ENCODE peak calls at places on chromosome 5, in ten cellular contexts. Q is posterior vena cava, U is prostate gland, R is GM12891, P is WERI-Rb-1, N is SHP77, S is body of pancreas, G is tibial nerve, C is LHCN-M2, K is right lobe of liver. Y is an unnamed sample.

GRCh38 chr5:143717400-143717799 is 94.6 kb upstream of the HMHB1 start:
- DNase-seq in C (peak; percentile 49), U (no peak), R (no peak), S (no peak), N (no peak), P (no peak), G (no peak), K (no peak), Q (no peak), Y (no peak)

GRCh38 chr5:64180661-64181343 is 15.2 kb downstream of the RNF180 start:
- DNase-seq in P (no peak), U (no peak), C (peak; percentile 41), G (no peak), S (no peak), N (no peak), R (no peak), Q (no peak), K (no peak), Y (peak; percentile 21)

GRCh38 chr5:176534640-176535039 is 2.6 kb downstream of the RNF44 start:
- DNase-seq in Q (no peak), R (no peak), G (no peak), S (peak; percentile 45), P (no peak), U (no peak), N (no peak), K (peak; percentile 81), C (no peak), Y (no peak)

GRCh38 chr5:1658665-1659064 is 134.9 kb upstream of the LPCAT1 start:
- DNase-seq in Q (peak; percentile 59), K (no peak), U (no peak), S (no peak), N (no peak), C (no peak), G (no peak), R (no peak), P (no peak), Y (no peak)

GRCh38 chr5:165457854-165458481 is 1952.5 kb downstream of the MAT2B start:
- DNase-seq in S (peak; percentile 45), N (peak; percentile 0), C (no peak), K (no peak), P (peak; percentile 24), U (no peak), G (no peak), R (no peak), Q (no peak), Y (no peak)

GRCh38 chr5:113047733-113048652 is 71.4 kb downstream of the DCP2 start:
- DNase-seq in S (no peak), C (no peak), G (no peak), P (no peak), U (no peak), R (no peak), N (no peak), Q (no peak), K (no peak), Y (no peak)

GRCh38 chr5:142097681-142098080 is 10.9 kb upstream of the NDFIP1 start:
- DNase-seq in G (no peak), N (no peak), U (no peak), P (no peak), R (no peak), K (no peak), Q (no peak), C (no peak), S (no peak), Y (peak; percentile 69)

GRCh38 chr5:153551537-153552079 is 61.1 kb downstream of the GRIA1 start:
- DNase-seq in Q (no peak), S (no peak), P (no peak), U (no peak), R (no peak), N (no peak), G (peak; percentile 22), K (no peak), C (peak; percentile 94), Y (peak; percentile 77)

GRCh38 chr5:177111720-177112394 is 21.7 kb upstream of the NSD1 start:
- DNase-seq in Q (no peak), S (peak; percentile 72), K (peak; percentile 66), G (peak; percentile 70), N (peak; percentile 42), C (peak; percentile 43), P (peak; percentile 67), R (peak; percentile 74), U (no peak), Y (no peak)

GRCh38 chr5:172399336-172399735 is 55.0 kb downstream of the SH3PXD2B start:
- DNase-seq in Q (peak; percentile 47), U (no peak), G (no peak), C (no peak), P (no peak), S (no peak), K (no peak), N (no peak), R (no peak), Y (no peak)

GRCh38 chr5:1204693-1205242 is 3.4 kb downstream of the SLC6A19 start:
- DNase-seq in C (peak; percentile 3), G (no peak), N (peak; percentile 19), Q (no peak), S (peak; percentile 81), P (peak; percentile 79), R (no peak), K (no peak), U (no peak), Y (no peak)

GRCh38 chr5:74866653-74867162 is 521 bp upstream of the FAM169A start:
- DNase-seq in N (no peak), S (no peak), U (no peak), G (no peak), K (peak; percentile 47), C (no peak), P (no peak), R (no peak), Q (no peak), Y (no peak)

GRCh38 chr5:59992206-59992605 is 98.7 kb upstream of the PDE4D start:
- DNase-seq in R (no peak), Q (no peak), P (no peak), K (no peak), N (no peak), S (no peak), C (no peak), U (no peak), G (no peak), Y (no peak)

GRCh38 chr5:82331557-82331956 is 53.4 kb upstream of the RPS23 start:
- DNase-seq in G (no peak), K (no peak), R (no peak), P (no peak), Q (no peak), S (no peak), C (no peak), N (no peak), U (no peak), Y (no peak)

GRCh38 chr5:80435476-80435875 is 27.6 kb downstream of the ZFYVE16 start:
- DNase-seq in N (no peak), Q (no peak), R (no peak), C (no peak), P (no peak), G (no peak), U (no peak), K (no peak), S (no peak), Y (no peak)

GRCh38 chr5:33994845-33995244 is 10.4 kb upstream of the SLC45A2 start:
- DNase-seq in P (no peak), Q (no peak), U (no peak), K (no peak), R (no peak), G (no peak), N (no peak), S (no peak), C (peak; percentile 35), Y (no peak)

GRCh38 chr5:175610898-175611297 is 47.0 kb upstream of the HRH2 start:
- DNase-seq in P (no peak), N (no peak), U (no peak), S (no peak), K (no peak), R (no peak), C (no peak), G (no peak), Q (no peak), Y (no peak)